ENCODE peak calls at places on chromosomes 7 and 10, in ten cellular contexts. I is heart right ventricle, N is brain microvascular endothelial cell, Q is pancreas, G is GM23338, Y is HL-60, W is astrocyte, C is lower leg skin, J is sigmoid colon, B is astrocyte of the spinal cord. O is an unnamed sample.

GRCh38 chr10:6579904-6580278 is at the start of gene PRKCQ:
- DNase-seq in W (peak), I (no peak), C (no peak), Y (no peak), G (peak), N (no peak), B (peak), J (no peak), Q (no peak), O (no peak)

GRCh38 chr10:67114945-67115344 is 189.1 kb downstream of the LRRTM3 start:
- DNase-seq in B (no peak), C (no peak), Q (no peak), G (no peak), Y (no peak), N (no peak), W (no peak), I (no peak), J (no peak), O (no peak)

GRCh38 chr10:24993237-24993958 is 22.6 kb downstream of the ENKUR start:
- DNase-seq in C (no peak), I (no peak), N (no peak), Q (no peak), G (no peak), B (no peak), Y (no peak), J (no peak), W (no peak), O (no peak)

GRCh38 chr10:97919012-97919411 is 69.4 kb downstream of the GOLGA7B start:
- DNase-seq in B (no peak), C (no peak), J (no peak), W (no peak), Y (no peak), N (no peak), Q (no peak), I (no peak), G (no peak), O (no peak)

GRCh38 chr10:77245953-77246352 is 391.7 kb downstream of the KCNMA1 start:
- DNase-seq in B (no peak), G (no peak), J (no peak), Y (peak), C (peak), Q (no peak), N (no peak), W (peak), I (no peak), O (peak)

GRCh38 chr10:102627446-102628293 is 16.6 kb upstream of the TRIM8 start:
- DNase-seq in Y (no peak), I (peak), J (peak), G (peak), B (peak), C (no peak), W (peak), N (peak), Q (no peak), O (peak)

GRCh38 chr7:113608786-113609185 is 310.0 kb downstream of the PPP1R3A start:
- DNase-seq in W (peak), I (no peak), Y (no peak), B (no peak), N (peak), J (no peak), C (no peak), Q (no peak), G (no peak), O (no peak)

GRCh38 chr7:134480730-134481129 is 21.8 kb upstream of the AKR1B1 start:
- DNase-seq in N (peak), G (peak), B (peak), W (peak), J (no peak), Y (no peak), C (no peak), I (no peak), Q (peak), O (peak)

GRCh38 chr10:50224330-50224952 is 26.9 kb downstream of the ASAH2 start:
- DNase-seq in G (peak), W (peak), J (no peak), Y (no peak), N (peak), Q (peak), C (no peak), B (peak), I (no peak), O (peak)

GRCh38 chr7:98357751-98358161 is 43.1 kb downstream of the BAIAP2L1 start:
- DNase-seq in G (no peak), J (no peak), N (peak), I (no peak), Q (peak), W (peak), C (no peak), Y (no peak), B (peak), O (peak)

GRCh38 chr7:149772236-149772820 is 1.1 kb downstream of the ZNF467 start:
- DNase-seq in C (no peak), Q (peak), G (peak), W (no peak), B (no peak), Y (no peak), I (peak), N (no peak), J (no peak), O (no peak)

GRCh38 chr7:149771696-149772235 is 1.6 kb downstream of the ZNF467 start:
- DNase-seq in B (peak), N (peak), W (peak), I (peak), G (peak), C (peak), J (peak), Q (peak), Y (peak), O (peak)

GRCh38 chr7:149771199-149771636 is 2.2 kb downstream of the ZNF467 start:
- DNase-seq in W (no peak), Q (peak), Y (no peak), J (no peak), C (no peak), B (no peak), I (no peak), N (no peak), G (peak), O (no peak)

GRCh38 chr7:149769915-149770314 is 3.5 kb downstream of the ZNF467 start:
- DNase-seq in N (no peak), C (no peak), I (no peak), B (no peak), J (no peak), G (no peak), Q (no peak), W (no peak), Y (no peak), O (no peak)

GRCh38 chr7:149770728-149771127 is 2.7 kb downstream of the ZNF467 start:
- DNase-seq in J (no peak), G (no peak), N (no peak), W (no peak), I (no peak), Q (no peak), C (no peak), B (no peak), Y (no peak), O (no peak)
- H3K4me3 ChIP-seq in J (no peak), G (peak), N (no peak), W (no peak), I (peak), Q (no peak), C (no peak), B (no peak), Y (no peak), O (no peak)

GRCh38 chr10:48241301-48241700 is 33.2 kb downstream of the FRMPD2 start:
- DNase-seq in I (no peak), N (no peak), C (no peak), Q (no peak), B (no peak), G (no peak), W (no peak), J (peak), Y (no peak), O (no peak)

GRCh38 chr10:48239618-48240017 is 34.9 kb downstream of the FRMPD2 start:
- DNase-seq in N (no peak), Y (no peak), J (no peak), I (no peak), Q (no peak), B (no peak), W (no peak), G (no peak), C (no peak), O (no peak)

GRCh38 chr10:48243487-48243886 is 31.0 kb downstream of the FRMPD2 start:
- DNase-seq in C (no peak), Q (no peak), G (peak), N (no peak), I (no peak), W (no peak), Y (no peak), J (peak), B (no peak), O (no peak)

GRCh38 chr10:48240196-48240595 is 34.3 kb downstream of the FRMPD2 start:
- DNase-seq in Y (no peak), C (no peak), I (no peak), J (no peak), G (no peak), W (no peak), B (no peak), Q (no peak), N (no peak), O (no peak)

DNA sequence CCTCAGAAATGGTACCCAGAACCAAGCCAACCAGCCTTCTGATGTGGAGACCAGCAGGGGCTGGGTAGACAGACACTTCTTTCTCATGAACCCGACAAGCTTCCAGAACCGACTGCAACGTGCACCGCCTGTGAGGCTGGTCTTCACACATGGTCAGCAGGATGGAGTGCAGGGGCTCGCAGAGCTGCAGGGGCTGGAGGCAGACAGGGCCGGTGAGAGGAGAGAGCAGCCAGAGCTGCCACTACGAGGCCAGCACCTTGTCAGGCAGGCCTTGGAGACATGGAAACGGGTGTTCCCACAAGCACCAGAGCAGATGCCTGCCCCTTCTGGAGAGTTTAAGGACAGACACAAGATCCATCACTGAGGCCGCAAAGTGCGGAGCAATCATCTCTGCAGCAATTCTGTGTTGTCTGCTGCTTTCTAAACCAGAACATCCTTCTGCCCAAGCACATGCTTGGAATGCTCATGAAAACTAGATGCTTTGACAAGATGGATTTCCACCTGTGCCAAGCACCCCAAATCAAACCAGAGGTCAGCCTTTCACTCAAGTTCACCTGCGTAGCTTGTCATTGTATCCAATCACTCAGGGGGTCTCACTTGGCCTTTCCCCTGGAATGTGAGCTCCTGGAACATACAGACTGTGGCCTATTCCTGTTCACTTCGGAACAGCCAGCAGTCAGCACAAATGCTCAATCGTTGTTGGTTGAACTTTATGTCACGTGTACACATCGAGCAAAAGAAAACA is 32.2 kb downstream of the FRMPD2 start:
- DNase-seq in B (no peak), Q (no peak), J (peak), W (no peak), C (no peak), Y (no peak), N (no peak), G (peak), I (no peak), O (no peak)
- TF ChIP-seq CTCF in B (no peak), Q (no peak), J (no peak), W (no peak), C (no peak), Y (no peak), N (no peak), G (no peak), I (no peak), O (no peak)

DNA sequence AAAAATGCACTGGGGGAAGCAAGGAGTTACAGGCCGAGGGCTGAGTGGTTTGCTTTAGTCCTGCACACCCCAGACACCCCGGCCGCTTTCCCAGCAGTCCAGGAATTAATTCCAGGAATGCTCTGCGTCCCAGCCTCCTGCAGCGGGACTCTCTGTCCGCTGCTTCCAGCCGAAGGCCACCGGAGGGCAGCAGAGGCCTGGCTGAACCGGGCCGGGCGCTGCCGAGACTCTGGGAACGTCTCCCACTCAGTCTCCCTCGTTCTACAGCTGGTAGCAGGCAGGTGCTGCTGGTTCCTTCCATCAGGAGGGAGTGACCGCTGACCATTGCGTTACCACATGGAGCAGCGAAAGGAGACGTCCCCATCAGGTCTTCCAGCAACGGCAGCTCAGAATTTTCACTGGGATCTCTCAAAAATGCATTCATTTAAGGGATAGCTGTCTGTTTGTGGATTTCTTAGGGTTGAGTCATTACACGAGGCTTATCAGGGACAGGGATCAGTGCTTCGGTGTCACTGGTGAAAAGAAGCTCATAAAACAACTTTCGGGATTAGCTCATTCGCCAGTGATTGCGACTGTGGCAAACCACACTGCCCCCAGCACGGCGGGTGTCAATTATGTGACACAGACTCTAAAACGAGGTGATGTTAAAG is 24.9 kb upstream of the PITRM1 start:
- DNase-seq in B (peak), W (peak), Y (no peak), G (peak), I (peak), Q (peak), J (peak), N (peak), C (peak), O (peak)
- H3K4me3 ChIP-seq in B (peak), W (peak), Y (no peak), G (no peak), I (peak), Q (no peak), J (no peak), N (peak), C (no peak), O (peak)

DNA sequence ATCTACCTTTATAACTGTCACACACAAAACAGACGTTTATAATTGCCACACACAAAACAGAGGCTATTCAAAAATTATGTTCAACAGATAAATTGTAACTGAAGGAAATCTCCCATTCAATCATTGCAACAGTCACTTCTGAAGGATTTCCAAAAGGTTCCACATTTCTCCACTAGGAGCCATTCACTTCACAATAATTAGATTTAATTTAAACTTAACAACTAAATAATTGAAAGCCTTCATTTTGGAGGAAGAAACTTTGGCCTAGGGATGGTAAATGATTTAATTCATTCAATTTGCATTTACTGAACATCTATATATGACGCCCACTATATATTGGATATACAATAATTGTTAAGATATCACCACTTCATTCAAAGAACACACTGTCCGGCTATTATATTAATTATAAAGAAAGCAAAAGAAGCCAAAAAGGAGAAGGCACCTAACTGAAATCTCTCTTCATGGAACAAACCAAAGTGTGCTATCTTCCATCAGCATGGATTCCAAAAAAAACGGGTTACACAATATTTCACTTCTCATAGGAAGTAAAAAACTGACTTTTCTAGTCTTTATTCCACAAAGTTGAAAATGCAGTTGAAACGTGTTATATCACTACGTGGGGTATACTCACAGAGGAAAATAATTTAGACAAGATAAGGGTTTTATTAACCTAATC is 1.7 kb downstream of the ATAD1 start:
- DNase-seq in G (no peak), Q (no peak), I (no peak), C (no peak), W (no peak), B (no peak), N (no peak), J (no peak), Y (no peak), O (peak)
- TF ChIP-seq CTCF in G (peak), Q (no peak), I (no peak), C (no peak), W (no peak), B (no peak), N (peak), J (no peak), Y (no peak), O (no peak)

GRCh38 chr7:128882134-128882533 is 19.5 kb downstream of the ATP6V1F start:
- DNase-seq in Y (no peak), I (no peak), B (no peak), J (no peak), Q (no peak), N (no peak), G (no peak), C (no peak), W (no peak), O (no peak)

GRCh38 chr7:128886391-128887168 is 23.9 kb downstream of the ATP6V1F start:
- DNase-seq in B (no peak), I (no peak), G (no peak), Q (no peak), C (no peak), W (no peak), N (no peak), Y (no peak), J (peak), O (no peak)

GRCh38 chr7:128885370-128886187 is 22.9 kb downstream of the ATP6V1F start:
- DNase-seq in C (no peak), Y (no peak), I (no peak), G (no peak), J (no peak), Q (no peak), W (no peak), B (no peak), N (no peak), O (no peak)

GRCh38 chr7:128883622-128884549 is 21.2 kb downstream of the ATP6V1F start:
- DNase-seq in B (peak), I (peak), J (peak), W (no peak), Q (peak), N (peak), C (peak), G (peak), Y (peak), O (peak)

DNA sequence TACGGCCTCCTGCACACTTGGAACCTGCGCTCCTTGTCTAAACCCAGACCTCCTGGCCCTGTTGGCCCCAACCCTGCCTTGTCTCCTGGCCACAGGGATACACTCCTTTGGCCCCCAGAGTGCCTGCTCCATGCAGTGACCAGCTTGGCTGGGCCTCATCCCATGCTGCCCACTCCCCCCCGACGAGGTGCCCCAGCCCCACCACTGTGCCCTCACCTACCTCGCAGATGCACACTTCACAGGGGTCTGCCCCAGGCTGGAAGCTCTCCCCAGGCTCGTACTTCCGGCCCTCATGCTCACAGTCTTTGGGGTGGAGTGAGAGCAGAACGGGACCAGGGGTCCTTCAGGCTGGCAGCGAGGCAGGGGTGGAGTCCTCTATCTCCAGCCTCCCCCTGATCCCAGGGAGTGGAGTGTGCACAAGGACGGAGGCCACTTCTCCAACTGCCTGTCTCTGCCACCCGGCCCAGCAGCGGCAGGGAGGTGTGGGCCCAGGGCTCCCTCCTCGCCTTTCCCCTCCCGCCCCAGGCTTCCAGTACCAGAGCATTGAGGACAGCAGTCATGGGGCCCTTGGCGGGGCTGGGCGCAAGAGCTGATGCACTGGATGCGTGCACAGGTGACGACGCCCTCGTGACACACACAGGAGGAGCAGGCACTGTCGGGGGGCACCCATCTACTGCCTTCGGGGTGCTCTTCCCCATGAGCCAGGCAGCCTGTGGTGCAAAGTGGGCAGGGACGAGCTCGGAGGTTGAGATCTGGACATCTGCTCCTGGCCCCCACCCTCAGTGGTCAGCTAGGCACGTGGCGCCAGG is 22.1 kb downstream of the ATP6V1F start:
- DNase-seq in B (no peak), N (no peak), W (no peak), Y (no peak), J (no peak), Q (no peak), C (no peak), I (no peak), G (no peak), O (no peak)
- H3K4me3 ChIP-seq in B (no peak), N (no peak), W (no peak), Y (no peak), J (no peak), Q (no peak), C (no peak), I (no peak), G (no peak), O (no peak)

O was measured in fibroblast of the aortic adventitia.